ENCODE peak calls at places on chromosomes 5 and 9, in ten cellular contexts. One of them, this sample, is unnamed.

GRCh38 chr5:132026516-132027008 is 15.1 kb upstream of the ACSL6 start:
- DNase-seq in choroid plexus epithelial cell: no peak
- DNase-seq in A673: no peak
- DNase-seq in tibial artery: no peak
- DNase-seq in nephron progenitor cell: no peak
- DNase-seq in endothelial cell: no peak
- DNase-seq in fibroblast of lung: no peak
- DNase-seq in brain microvascular endothelial cell: no peak
- DNase-seq in AG09309: no peak
- DNase-seq in CD4-positive, alpha-beta T cell: no peak
- DNase-seq in this sample: no peak

GRCh38 chr5:89313044-89313443 is 430.1 kb upstream of the MEF2C start:
- DNase-seq in choroid plexus epithelial cell: peak
- DNase-seq in A673: no peak
- DNase-seq in tibial artery: no peak
- DNase-seq in nephron progenitor cell: no peak
- DNase-seq in endothelial cell: no peak
- DNase-seq in fibroblast of lung: peak
- DNase-seq in brain microvascular endothelial cell: peak
- DNase-seq in AG09309: no peak
- DNase-seq in CD4-positive, alpha-beta T cell: no peak
- DNase-seq in this sample: no peak

GRCh38 chr9:97848237-97848581 is 4.8 kb upstream of the FOXE1 start:
- DNase-seq in choroid plexus epithelial cell: no peak
- DNase-seq in A673: no peak
- DNase-seq in tibial artery: no peak
- DNase-seq in nephron progenitor cell: no peak
- DNase-seq in endothelial cell: no peak
- DNase-seq in fibroblast of lung: no peak
- DNase-seq in brain microvascular endothelial cell: no peak
- DNase-seq in AG09309: no peak
- DNase-seq in CD4-positive, alpha-beta T cell: no peak
- DNase-seq in this sample: no peak

GRCh38 chr9:114786251-114786650 is 19.6 kb downstream of the TNFSF15 start:
- DNase-seq in choroid plexus epithelial cell: peak
- DNase-seq in A673: no peak
- DNase-seq in tibial artery: no peak
- DNase-seq in nephron progenitor cell: no peak
- DNase-seq in endothelial cell: no peak
- DNase-seq in fibroblast of lung: no peak
- DNase-seq in brain microvascular endothelial cell: no peak
- DNase-seq in AG09309: no peak
- DNase-seq in CD4-positive, alpha-beta T cell: no peak
- DNase-seq in this sample: no peak

GRCh38 chr9:108244676-108245075 is 611.1 kb downstream of the ACTL7B start:
- DNase-seq in choroid plexus epithelial cell: no peak
- DNase-seq in A673: no peak
- DNase-seq in tibial artery: no peak
- DNase-seq in nephron progenitor cell: no peak
- DNase-seq in endothelial cell: no peak
- DNase-seq in fibroblast of lung: no peak
- DNase-seq in brain microvascular endothelial cell: no peak
- DNase-seq in AG09309: no peak
- DNase-seq in CD4-positive, alpha-beta T cell: no peak
- DNase-seq in this sample: no peak

GRCh38 chr9:130499804-130500263 is 55.1 kb downstream of the ASS1 start:
- DNase-seq in choroid plexus epithelial cell: no peak
- DNase-seq in A673: no peak
- DNase-seq in tibial artery: no peak
- DNase-seq in nephron progenitor cell: no peak
- DNase-seq in endothelial cell: no peak
- DNase-seq in fibroblast of lung: no peak
- DNase-seq in brain microvascular endothelial cell: no peak
- DNase-seq in AG09309: no peak
- DNase-seq in CD4-positive, alpha-beta T cell: no peak
- DNase-seq in this sample: no peak

GRCh38 chr5:157142317-157143126 is at the start of gene MED7:
- DNase-seq in choroid plexus epithelial cell: peak
- DNase-seq in A673: peak
- DNase-seq in tibial artery: peak
- DNase-seq in nephron progenitor cell: peak
- DNase-seq in endothelial cell: peak
- DNase-seq in fibroblast of lung: peak
- DNase-seq in brain microvascular endothelial cell: peak
- DNase-seq in AG09309: peak
- DNase-seq in CD4-positive, alpha-beta T cell: peak
- DNase-seq in this sample: peak

GRCh38 chr5:172503925-172504730 is 49.8 kb upstream of the SH3PXD2B start:
- DNase-seq in choroid plexus epithelial cell: no peak
- DNase-seq in A673: no peak
- DNase-seq in tibial artery: peak
- DNase-seq in nephron progenitor cell: no peak
- DNase-seq in endothelial cell: no peak
- DNase-seq in fibroblast of lung: no peak
- DNase-seq in brain microvascular endothelial cell: no peak
- DNase-seq in AG09309: no peak
- DNase-seq in CD4-positive, alpha-beta T cell: no peak
- DNase-seq in this sample: peak

GRCh38 chr5:138725153-138725884 is 27.9 kb upstream of the CTNNA1 start:
- DNase-seq in choroid plexus epithelial cell: peak
- DNase-seq in A673: peak
- DNase-seq in tibial artery: no peak
- DNase-seq in nephron progenitor cell: peak
- DNase-seq in endothelial cell: peak
- DNase-seq in fibroblast of lung: peak
- DNase-seq in brain microvascular endothelial cell: peak
- DNase-seq in AG09309: peak
- DNase-seq in CD4-positive, alpha-beta T cell: no peak
- DNase-seq in this sample: no peak

GRCh38 chr9:75120661-75121060 is 32.3 kb downstream of the OSTF1 start:
- DNase-seq in choroid plexus epithelial cell: no peak
- DNase-seq in A673: no peak
- DNase-seq in tibial artery: no peak
- DNase-seq in nephron progenitor cell: no peak
- DNase-seq in endothelial cell: no peak
- DNase-seq in fibroblast of lung: no peak
- DNase-seq in brain microvascular endothelial cell: no peak
- DNase-seq in AG09309: no peak
- DNase-seq in CD4-positive, alpha-beta T cell: no peak
- DNase-seq in this sample: no peak

GRCh38 chr9:22813520-22813919 is 366.9 kb downstream of the DMRTA1 start:
- DNase-seq in choroid plexus epithelial cell: peak
- DNase-seq in A673: peak
- DNase-seq in tibial artery: no peak
- DNase-seq in nephron progenitor cell: no peak
- DNase-seq in endothelial cell: no peak
- DNase-seq in fibroblast of lung: peak
- DNase-seq in brain microvascular endothelial cell: no peak
- DNase-seq in AG09309: no peak
- DNase-seq in CD4-positive, alpha-beta T cell: no peak
- DNase-seq in this sample: peak
- TF ChIP-seq CTCF in choroid plexus epithelial cell: no peak
- TF ChIP-seq CTCF in A673: peak
- TF ChIP-seq CTCF in tibial artery: no peak
- TF ChIP-seq CTCF in nephron progenitor cell: peak
- TF ChIP-seq CTCF in endothelial cell: peak
- TF ChIP-seq CTCF in fibroblast of lung: peak
- TF ChIP-seq CTCF in brain microvascular endothelial cell: peak
- TF ChIP-seq CTCF in AG09309: no peak
- TF ChIP-seq CTCF in CD4-positive, alpha-beta T cell: no peak
- TF ChIP-seq CTCF in this sample: no peak

GRCh38 chr5:115309751-115310370 is 13.4 kb upstream of the CCDC112 start:
- DNase-seq in choroid plexus epithelial cell: peak
- DNase-seq in A673: peak
- DNase-seq in tibial artery: no peak
- DNase-seq in nephron progenitor cell: no peak
- DNase-seq in endothelial cell: no peak
- DNase-seq in fibroblast of lung: peak
- DNase-seq in brain microvascular endothelial cell: no peak
- DNase-seq in AG09309: peak
- DNase-seq in CD4-positive, alpha-beta T cell: no peak
- DNase-seq in this sample: no peak
- TF ChIP-seq CTCF in choroid plexus epithelial cell: peak
- TF ChIP-seq CTCF in A673: peak
- TF ChIP-seq CTCF in tibial artery: peak
- TF ChIP-seq CTCF in nephron progenitor cell: peak
- TF ChIP-seq CTCF in endothelial cell: peak
- TF ChIP-seq CTCF in fibroblast of lung: peak
- TF ChIP-seq CTCF in brain microvascular endothelial cell: peak
- TF ChIP-seq CTCF in AG09309: peak
- TF ChIP-seq CTCF in CD4-positive, alpha-beta T cell: peak
- TF ChIP-seq CTCF in this sample: peak

GRCh38 chr9:93263334-93264229 is 79.6 kb downstream of the WNK2 start:
- DNase-seq in choroid plexus epithelial cell: no peak
- DNase-seq in A673: no peak
- DNase-seq in tibial artery: peak
- DNase-seq in nephron progenitor cell: no peak
- DNase-seq in endothelial cell: no peak
- DNase-seq in fibroblast of lung: no peak
- DNase-seq in brain microvascular endothelial cell: no peak
- DNase-seq in AG09309: no peak
- DNase-seq in CD4-positive, alpha-beta T cell: no peak
- DNase-seq in this sample: peak
- TF ChIP-seq CTCF in choroid plexus epithelial cell: no peak
- TF ChIP-seq CTCF in A673: no peak
- TF ChIP-seq CTCF in tibial artery: no peak
- TF ChIP-seq CTCF in nephron progenitor cell: no peak
- TF ChIP-seq CTCF in endothelial cell: no peak
- TF ChIP-seq CTCF in fibroblast of lung: no peak
- TF ChIP-seq CTCF in brain microvascular endothelial cell: no peak
- TF ChIP-seq CTCF in AG09309: no peak
- TF ChIP-seq CTCF in CD4-positive, alpha-beta T cell: no peak
- TF ChIP-seq CTCF in this sample: no peak

GRCh38 chr5:31232273-31232888 is 38.9 kb downstream of the CDH6 start:
- DNase-seq in choroid plexus epithelial cell: peak
- DNase-seq in A673: peak
- DNase-seq in tibial artery: no peak
- DNase-seq in nephron progenitor cell: peak
- DNase-seq in endothelial cell: peak
- DNase-seq in fibroblast of lung: peak
- DNase-seq in brain microvascular endothelial cell: peak
- DNase-seq in AG09309: peak
- DNase-seq in CD4-positive, alpha-beta T cell: no peak
- DNase-seq in this sample: peak
- TF ChIP-seq CTCF in choroid plexus epithelial cell: peak
- TF ChIP-seq CTCF in A673: peak
- TF ChIP-seq CTCF in tibial artery: peak
- TF ChIP-seq CTCF in nephron progenitor cell: peak
- TF ChIP-seq CTCF in endothelial cell: peak
- TF ChIP-seq CTCF in fibroblast of lung: peak
- TF ChIP-seq CTCF in brain microvascular endothelial cell: peak
- TF ChIP-seq CTCF in AG09309: peak
- TF ChIP-seq CTCF in CD4-positive, alpha-beta T cell: no peak
- TF ChIP-seq CTCF in this sample: peak

GRCh38 chr9:137234758-137235423 is 4.2 kb downstream of the SLC34A3 start:
- DNase-seq in choroid plexus epithelial cell: no peak
- DNase-seq in A673: no peak
- DNase-seq in tibial artery: no peak
- DNase-seq in nephron progenitor cell: no peak
- DNase-seq in endothelial cell: no peak
- DNase-seq in fibroblast of lung: no peak
- DNase-seq in brain microvascular endothelial cell: no peak
- DNase-seq in AG09309: no peak
- DNase-seq in CD4-positive, alpha-beta T cell: no peak
- DNase-seq in this sample: no peak

GRCh38 chr9:137236238-137236935 is 4.7 kb upstream of the TUBB4B start:
- DNase-seq in choroid plexus epithelial cell: peak
- DNase-seq in A673: peak
- DNase-seq in tibial artery: peak
- DNase-seq in nephron progenitor cell: peak
- DNase-seq in endothelial cell: peak
- DNase-seq in fibroblast of lung: peak
- DNase-seq in brain microvascular endothelial cell: peak
- DNase-seq in AG09309: no peak
- DNase-seq in CD4-positive, alpha-beta T cell: peak
- DNase-seq in this sample: peak

GRCh38 chr9:137236936-137237421 is 4.1 kb upstream of the TUBB4B start:
- DNase-seq in choroid plexus epithelial cell: no peak
- DNase-seq in A673: no peak
- DNase-seq in tibial artery: no peak
- DNase-seq in nephron progenitor cell: no peak
- DNase-seq in endothelial cell: no peak
- DNase-seq in fibroblast of lung: no peak
- DNase-seq in brain microvascular endothelial cell: no peak
- DNase-seq in AG09309: no peak
- DNase-seq in CD4-positive, alpha-beta T cell: no peak
- DNase-seq in this sample: no peak

GRCh38 chr9:137234055-137234697 is 3.5 kb downstream of the SLC34A3 start:
- DNase-seq in choroid plexus epithelial cell: no peak
- DNase-seq in A673: no peak
- DNase-seq in tibial artery: no peak
- DNase-seq in nephron progenitor cell: no peak
- DNase-seq in endothelial cell: no peak
- DNase-seq in fibroblast of lung: no peak
- DNase-seq in brain microvascular endothelial cell: no peak
- DNase-seq in AG09309: no peak
- DNase-seq in CD4-positive, alpha-beta T cell: no peak
- DNase-seq in this sample: no peak

DNA sequence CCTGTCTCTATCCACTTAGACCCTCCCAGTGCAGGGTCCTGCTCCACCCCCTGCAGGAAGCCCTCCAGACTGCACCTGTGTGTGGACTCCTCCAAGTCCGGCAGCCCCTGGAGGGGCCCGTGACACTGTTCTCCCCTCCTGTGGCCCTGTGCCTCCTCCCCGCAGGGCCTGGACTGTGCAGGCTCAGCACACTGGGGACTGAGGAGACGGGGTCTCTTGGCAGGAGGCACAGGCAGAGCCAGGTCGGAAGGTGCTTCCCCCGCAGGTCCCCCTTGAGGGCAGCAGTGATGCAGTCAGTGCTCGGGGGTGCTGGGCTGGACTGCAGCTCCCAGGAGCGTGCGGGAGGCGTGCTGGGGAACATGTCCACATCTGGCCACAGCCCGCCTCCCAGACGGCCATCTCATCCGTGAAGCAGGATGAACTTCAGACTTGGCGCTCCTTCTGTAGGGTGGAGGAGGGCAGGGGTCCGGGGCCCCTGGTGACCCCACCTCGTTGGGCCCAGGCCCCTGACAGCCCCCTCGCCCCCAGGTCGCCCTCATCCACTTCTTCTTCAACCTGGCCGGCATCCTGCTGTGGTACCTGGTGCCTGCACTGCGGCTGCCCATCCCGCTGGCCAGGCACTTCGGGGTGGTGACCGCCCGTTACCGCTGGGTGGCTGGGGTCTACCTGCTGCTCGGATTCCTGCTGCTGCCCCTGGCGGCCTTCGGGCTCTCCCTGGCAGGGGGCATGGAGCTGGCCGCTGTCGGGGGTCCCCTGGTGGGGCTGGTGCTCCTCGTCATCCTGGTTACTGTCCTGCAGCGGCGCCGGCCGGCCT is 4.9 kb downstream of the SLC34A3 start:
- DNase-seq in choroid plexus epithelial cell: no peak
- DNase-seq in A673: no peak
- DNase-seq in tibial artery: no peak
- DNase-seq in nephron progenitor cell: no peak
- DNase-seq in endothelial cell: no peak
- DNase-seq in fibroblast of lung: no peak
- DNase-seq in brain microvascular endothelial cell: no peak
- DNase-seq in AG09309: no peak
- DNase-seq in CD4-positive, alpha-beta T cell: no peak
- DNase-seq in this sample: no peak
- TF ChIP-seq CTCF in choroid plexus epithelial cell: no peak
- TF ChIP-seq CTCF in A673: no peak
- TF ChIP-seq CTCF in tibial artery: no peak
- TF ChIP-seq CTCF in nephron progenitor cell: no peak
- TF ChIP-seq CTCF in endothelial cell: no peak
- TF ChIP-seq CTCF in fibroblast of lung: no peak
- TF ChIP-seq CTCF in brain microvascular endothelial cell: no peak
- TF ChIP-seq CTCF in AG09309: peak
- TF ChIP-seq CTCF in CD4-positive, alpha-beta T cell: no peak
- TF ChIP-seq CTCF in this sample: no peak